ENCODE peak calls at places on chromosomes 12 and 14, in six cellular contexts. L, O, Y, P, X and Q are unnamed samples.

GRCh38 chr14:22375321-22375930 is 213.6 kb downstream of the DAD1 start:
- DNase-seq in L (no peak), X (peak; percentile 58), O (no peak), P (peak; percentile 68), Y (peak; percentile 38), Q (peak; percentile 27)

GRCh38 chr14:96881713-96882112 is 84.5 kb downstream of the VRK1 start:
- DNase-seq in P (no peak), X (no peak), L (no peak), Y (no peak), O (no peak), Q (no peak)

GRCh38 chr12:7102582-7102981 is 6.4 kb downstream of the C1RL start:
- DNase-seq in P (no peak), L (no peak), O (no peak), Y (no peak), X (no peak), Q (no peak)

GRCh38 chr12:49796155-49796554 is 32.1 kb downstream of the NCKAP5L start:
- DNase-seq in L (no peak), P (no peak), Y (no peak), X (no peak), O (no peak), Q (no peak)

GRCh38 chr14:69049675-69050074 is 70.6 kb upstream of the ACTN1 start:
- DNase-seq in Y (no peak), P (peak; percentile 93), L (no peak), X (no peak), O (no peak), Q (peak; percentile 25)

GRCh38 chr12:114381177-114381576 is 24.8 kb downstream of the TBX5 start:
- DNase-seq in L (no peak), Y (no peak), P (no peak), X (no peak), O (no peak), Q (no peak)

GRCh38 chr12:90589966-90590365 is 365.0 kb downstream of the CCER1 start:
- DNase-seq in P (no peak), L (no peak), X (no peak), O (no peak), Y (no peak), Q (no peak)

GRCh38 chr12:48979602-48980388 is 1.7 kb downstream of the WNT1 start:
- DNase-seq in O (peak; percentile 78), Y (no peak), X (peak; percentile 41), L (peak; percentile 37), P (no peak), Q (no peak)

GRCh38 chr12:47837190-47838171 is 17.8 kb upstream of the HDAC7 start:
- DNase-seq in L (peak; percentile 68), O (peak; percentile 86), P (peak; percentile 68), X (peak; percentile 78), Y (peak; percentile 62), Q (peak; percentile 42)

GRCh38 chr14:106185837-106186233 is 659.5 kb downstream of the TMEM121 start:
- DNase-seq in O (peak; percentile 81), L (no peak), X (peak; percentile 33), P (no peak), Y (no peak), Q (no peak)

GRCh38 chr12:1933342-1933992 is 15.0 kb upstream of the CACNA2D4 start:
- DNase-seq in Y (no peak), L (no peak), O (no peak), X (no peak), P (peak; percentile 81), Q (no peak)

GRCh38 chr12:4579305-4580097 is 17.5 kb downstream of the DYRK4 start:
- DNase-seq in L (no peak), O (peak; percentile 59), Y (no peak), P (peak; percentile 13), X (peak; percentile 73), Q (no peak)

GRCh38 chr12:47591795-47592194 is 114.0 kb downstream of the RPAP3 start:
- DNase-seq in Y (no peak), X (no peak), O (no peak), L (no peak), P (no peak), Q (no peak)

GRCh38 chr12:106080111-106080732 is 58.5 kb downstream of the NUAK1 start:
- DNase-seq in L (no peak), X (no peak), P (peak; percentile 64), Y (no peak), O (no peak), Q (no peak)

GRCh38 chr14:57008534-57008933 is 198.3 kb upstream of the OTX2 start:
- DNase-seq in P (no peak), Y (no peak), L (no peak), O (no peak), X (no peak), Q (no peak)

GRCh38 chr12:104285740-104286537 is 17.6 kb upstream of the EID3 start:
- DNase-seq in Y (peak; percentile 89), L (no peak), O (no peak), X (peak; percentile 45), P (peak; percentile 70), Q (no peak)

GRCh38 chr14:106605548-106606448 is 1079.4 kb downstream of the TMEM121 start:
- DNase-seq in L (peak; percentile 21), P (no peak), X (peak; percentile 43), O (peak; percentile 91), Y (no peak), Q (no peak)

GRCh38 chr14:20332386-20332945 is 613 bp downstream of the CCNB1IP1 start:
- DNase-seq in Y (peak; percentile 8), X (peak; percentile 74), P (no peak), O (no peak), L (no peak), Q (no peak)

GRCh38 chr12:87796961-87797516 is 232.2 kb downstream of the C12orf50 start:
- DNase-seq in L (no peak), Y (no peak), O (no peak), P (no peak), X (no peak), Q (no peak)

GRCh38 chr12:89862511-89863331 is 154.1 kb upstream of the ATP2B1 start:
- DNase-seq in X (peak; percentile 42), L (no peak), P (no peak), O (peak; percentile 81), Y (no peak), Q (no peak)

GRCh38 chr14:37903561-37904191 is 304.0 kb upstream of the SSTR1 start:
- DNase-seq in L (no peak), O (no peak), X (peak; percentile 62), P (peak; percentile 59), Y (peak; percentile 23), Q (peak; percentile 63)

GRCh38 chr14:91395998-91396660 is 21.5 kb downstream of the CCDC88C start:
- DNase-seq in O (no peak), X (no peak), P (no peak), Y (peak; percentile 80), L (no peak), Q (peak; percentile 32)

GRCh38 chr12:67442347-67442841 is 173.2 kb downstream of the CAND1 start:
- DNase-seq in Y (no peak), X (peak; percentile 61), O (no peak), P (no peak), L (no peak), Q (no peak)

DNA sequence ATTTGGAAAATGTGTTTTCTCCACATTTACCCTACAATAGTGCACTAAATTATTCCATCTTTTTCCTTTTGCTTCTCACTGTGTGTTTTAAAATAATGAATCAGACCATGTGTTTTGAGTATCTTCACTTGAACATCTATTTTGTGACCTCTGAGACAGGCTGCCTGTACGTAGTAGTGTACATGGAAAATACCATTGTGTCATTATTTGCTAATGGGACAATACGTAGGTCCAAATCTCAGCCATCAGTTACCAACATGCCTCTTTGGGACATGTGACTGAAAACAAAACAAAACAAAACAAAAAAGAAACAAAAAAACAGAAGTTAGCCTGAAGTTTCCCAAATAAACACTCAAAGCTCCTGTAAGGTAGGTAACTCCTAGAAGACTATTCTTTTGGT is 7.1 kb upstream of the MYF6 start:
- DNase-seq in L (no peak), O (no peak), X (no peak), Y (no peak), P (no peak), Q (peak; percentile 5)
- H3K4me1 ChIP-seq in L (peaks cover 1% of the 10 kb centered on the region), O (no peaks in the 10 kb centered on the region), X (no peaks in the 10 kb centered on the region), Y (peaks cover 11% of the 10 kb centered on the region), P (peaks cover 2% of the 10 kb centered on the region), Q (peaks cover 3% of the 10 kb centered on the region)

DNA sequence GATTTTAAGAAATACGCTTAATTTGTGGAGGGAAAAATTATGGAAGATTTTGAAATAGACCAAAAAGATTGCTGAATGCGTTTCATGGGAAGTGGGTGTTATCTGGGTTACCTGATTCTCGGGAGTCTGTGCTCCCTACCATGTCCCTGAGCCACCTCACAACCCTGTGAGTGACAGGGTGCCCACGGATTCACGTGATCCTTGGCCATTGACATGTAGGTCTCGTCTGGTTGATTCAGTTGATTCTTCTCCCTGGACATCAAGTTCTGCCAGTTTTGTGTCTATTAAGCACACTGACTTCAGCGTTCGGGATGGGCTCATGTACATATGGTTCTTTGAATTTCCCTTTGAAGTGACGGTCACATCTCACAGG is 101.4 kb downstream of the ADGRD1 start:
- DNase-seq in Y (no peak), P (no peak), O (no peak), L (no peak), X (no peak), Q (no peak)
- H3K4me1 ChIP-seq in Y (no peaks in the 10 kb centered on the region), P (no peaks in the 10 kb centered on the region), O (no peaks in the 10 kb centered on the region), L (peaks cover 2% of the 10 kb centered on the region), X (no peaks in the 10 kb centered on the region), Q (no peaks in the 10 kb centered on the region)

GRCh38 chr14:75454963-75455546 is 27.2 kb downstream of the JDP2 start:
- DNase-seq in Y (peak; percentile 20), X (peak; percentile 43), P (peak; percentile 76), O (peak; percentile 69), L (peak; percentile 76), Q (no peak)

GRCh38 chr14:75458305-75458704 is 30.5 kb downstream of the JDP2 start:
- DNase-seq in Y (no peak), P (no peak), X (no peak), O (no peak), L (no peak), Q (no peak)

GRCh38 chr14:75457648-75458165 is 29.9 kb downstream of the JDP2 start:
- DNase-seq in X (no peak), L (no peak), Y (no peak), O (no peak), P (no peak), Q (peak; percentile 45)

GRCh38 chr14:75457024-75457390 is 29.2 kb downstream of the JDP2 start:
- DNase-seq in L (no peak), X (no peak), O (no peak), P (no peak), Y (no peak), Q (peak; percentile 55)

GRCh38 chr14:75456069-75457023 is 28.5 kb downstream of the JDP2 start:
- DNase-seq in L (no peak), Y (no peak), O (no peak), P (no peak), X (no peak), Q (no peak)
- H3K4me1 ChIP-seq in L (peaks cover 47% of the 10 kb centered on the region), Y (peaks cover 16% of the 10 kb centered on the region), O (no peaks in the 10 kb centered on the region), P (peaks cover 63% of the 10 kb centered on the region), X (peaks cover 3% of the 10 kb centered on the region), Q (peaks cover 58% of the 10 kb centered on the region)

DNA sequence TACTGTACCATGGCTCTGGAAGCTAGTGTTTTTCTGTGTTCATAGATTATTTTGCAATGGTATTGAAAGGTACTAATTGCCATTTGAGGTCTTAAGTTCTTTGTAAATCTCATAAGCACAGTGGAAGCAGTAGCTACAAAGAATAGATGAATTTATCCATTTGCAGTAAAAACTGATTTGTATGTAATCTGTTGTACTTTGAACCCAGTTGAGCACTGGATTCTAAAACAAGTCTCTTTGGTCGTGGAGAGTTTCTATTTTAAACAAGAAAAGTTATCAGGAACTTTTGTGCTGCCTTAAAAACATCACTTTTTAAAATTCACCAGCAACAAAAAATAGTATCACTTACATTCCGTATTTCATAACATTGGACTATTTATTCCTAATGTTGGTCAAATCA is 4.1 kb downstream of the RAP1B start:
- DNase-seq in Y (no peak), P (no peak), X (no peak), O (no peak), L (no peak), Q (no peak)
- H3K4me1 ChIP-seq in Y (peaks cover 45% of the 10 kb centered on the region), P (peaks cover 11% of the 10 kb centered on the region), X (peaks cover 6% of the 10 kb centered on the region), O (peaks cover 3% of the 10 kb centered on the region), L (peaks cover 14% of the 10 kb centered on the region), Q (no peaks in the 10 kb centered on the region)

GRCh38 chr12:12720052-12720451 is 2.9 kb downstream of the CDKN1B start:
- DNase-seq in Y (peak; percentile 65), L (no peak), P (no peak), O (no peak), X (peak; percentile 27), Q (no peak)
- H3K4me1 ChIP-seq in Y (peaks cover 48% of the 10 kb centered on the region), L (peaks cover 4% of the 10 kb centered on the region), P (peaks cover 10% of the 10 kb centered on the region), O (peaks cover 9% of the 10 kb centered on the region), X (no peaks in the 10 kb centered on the region), Q (peaks cover 9% of the 10 kb centered on the region)